ENCODE peak calls at places on chromosome 1, in nine cellular contexts. T is K562, L is GM12865, R is MCF 10A, M is neural crest cell, O is heart right ventricle, E is dorsolateral prefrontal cortex, G is RWPE1, U is GM06990. H is an unnamed sample.

GRCh38 chr1:6157528-6158174 is 22.5 kb downstream of the CHD5 start:
- DNase-seq in T (peak; percentile 69), L (no peak), R (peak; percentile 92), M (no peak), O (no peak), E (no peak), G (peak; percentile 99), U (no peak), H (no peak)

GRCh38 chr1:180382326-180383115 is 119.9 kb downstream of the ACBD6 start:
- DNase-seq in T (no peak), L (no peak), R (no peak), M (no peak), O (no peak), E (no peak), G (no peak), U (no peak), H (no peak)

GRCh38 chr1:203338335-203339036 is 12.4 kb downstream of the FMOD start:
- DNase-seq in T (peak; percentile 86), L (peak; percentile 81), R (peak; percentile 73), M (peak; percentile 49), O (peak; percentile 62), E (peak; percentile 68), G (peak; percentile 82), U (peak; percentile 40), H (peak; percentile 44)

GRCh38 chr1:56638248-56638647 is 6.9 kb upstream of the PRKAA2 start:
- DNase-seq in T (no peak), L (no peak), R (peak; percentile 51), M (no peak), O (no peak), E (no peak), G (no peak), U (no peak), H (no peak)

GRCh38 chr1:205948000-205948399 is 4.7 kb upstream of the SLC26A9 start:
- DNase-seq in T (no peak), L (no peak), R (no peak), M (no peak), O (no peak), E (no peak), G (no peak), U (no peak), H (no peak)

GRCh38 chr1:204275695-204276596 is 62.2 kb upstream of the GOLT1A start:
- DNase-seq in T (no peak), L (no peak), R (no peak), M (no peak), O (no peak), E (no peak), G (no peak), U (no peak), H (no peak)

GRCh38 chr1:189619682-189620332 is 857.9 kb downstream of the BRINP3 start:
- DNase-seq in T (no peak), L (no peak), R (peak; percentile 100), M (no peak), O (no peak), E (no peak), G (peak; percentile 90), U (no peak), H (no peak)

GRCh38 chr1:201085902-201086735 is 26.1 kb downstream of the CACNA1S start:
- DNase-seq in T (peak; percentile 81), L (peak; percentile 44), R (peak; percentile 82), M (peak; percentile 16), O (peak; percentile 17), E (peak; percentile 63), G (peak; percentile 83), U (no peak), H (no peak)

GRCh38 chr1:66247415-66248208 is 286.3 kb upstream of the SGIP1 start:
- DNase-seq in T (no peak), L (peak; percentile 78), R (no peak), M (no peak), O (no peak), E (no peak), G (no peak), U (peak; percentile 57), H (no peak)

GRCh38 chr1:230084408-230085177 is 17.6 kb downstream of the GALNT2 start:
- DNase-seq in T (no peak), L (peak; percentile 61), R (peak; percentile 100), M (no peak), O (peak; percentile 31), E (no peak), G (peak; percentile 97), U (no peak), H (no peak)

GRCh38 chr1:59498640-59499039 is 201.7 kb downstream of the FGGY start:
- DNase-seq in T (no peak), L (no peak), R (peak; percentile 35), M (no peak), O (peak; percentile 14), E (no peak), G (no peak), U (no peak), H (no peak)

GRCh38 chr1:78370779-78371482 is 119.8 kb upstream of the PTGFR start:
- DNase-seq in T (no peak), L (peak; percentile 47), R (peak; percentile 80), M (no peak), O (no peak), E (no peak), G (no peak), U (no peak), H (no peak)

GRCh38 chr1:23745515-23745914 is 2.2 kb downstream of the ELOA start:
- DNase-seq in T (peak; percentile 64), L (peak; percentile 69), R (peak; percentile 52), M (no peak), O (no peak), E (no peak), G (peak; percentile 55), U (no peak), H (no peak)
- TF ChIP-seq CTCF in T (peak; percentile 56), L (peak; percentile 51), R (peak; percentile 28), M (peak; percentile 54), O (no peak), E (no peak), G (peak; percentile 29), U (peak; percentile 47), H (no peak)

GRCh38 chr1:96596226-96596625 is 125.4 kb upstream of the PTBP2 start:
- DNase-seq in T (peak; percentile 21), L (peak; percentile 32), R (peak; percentile 58), M (peak; percentile 41), O (no peak), E (no peak), G (peak; percentile 30), U (no peak), H (no peak)
- TF ChIP-seq CTCF in T (peak; percentile 13), L (peak; percentile 56), R (peak; percentile 26), M (peak; percentile 63), O (no peak), E (no peak), G (peak; percentile 26), U (peak; percentile 63), H (no peak)

GRCh38 chr1:94555091-94555490 is 13.5 kb upstream of the F3 start:
- DNase-seq in T (no peak), L (no peak), R (no peak), M (no peak), O (no peak), E (no peak), G (no peak), U (no peak), H (no peak)

GRCh38 chr1:94559921-94560320 is 18.4 kb upstream of the F3 start:
- DNase-seq in T (no peak), L (no peak), R (no peak), M (no peak), O (no peak), E (no peak), G (no peak), U (no peak), H (no peak)

GRCh38 chr1:94554611-94555010 is 13.1 kb upstream of the F3 start:
- DNase-seq in T (no peak), L (no peak), R (no peak), M (no peak), O (no peak), E (no peak), G (no peak), U (no peak), H (no peak)

GRCh38 chr1:94562502-94563260 is 21.1 kb upstream of the F3 start:
- DNase-seq in T (no peak), L (no peak), R (no peak), M (peak; percentile 14), O (no peak), E (no peak), G (no peak), U (no peak), H (no peak)

DNA sequence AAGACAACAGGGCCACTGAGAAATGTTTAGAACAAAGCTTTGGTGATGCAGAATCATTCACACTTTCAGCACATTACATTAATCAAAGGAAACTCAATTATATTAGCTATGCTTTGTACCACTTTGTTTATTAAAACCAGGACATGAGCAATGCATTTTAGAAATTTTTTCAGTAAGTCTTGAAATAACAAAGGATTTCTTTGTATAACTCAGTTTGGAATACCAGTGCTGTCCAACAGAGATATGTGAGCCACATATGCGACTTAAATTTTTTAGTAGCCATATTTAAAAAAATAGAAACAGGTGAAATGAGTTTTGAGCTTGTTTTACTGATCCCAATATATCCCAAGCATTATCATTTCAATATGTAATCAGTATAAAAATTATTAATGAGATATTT is 18.8 kb upstream of the F3 start:
- DNase-seq in T (no peak), L (no peak), R (no peak), M (no peak), O (no peak), E (no peak), G (no peak), U (no peak), H (no peak)
- TF ChIP-seq CTCF in T (no peak), L (no peak), R (no peak), M (peak; percentile 27), O (no peak), E (no peak), G (no peak), U (no peak), H (no peak)

GRCh38 chr1:182978158-182978853 is 25.3 kb upstream of the SHCBP1L start:
- DNase-seq in T (no peak), L (no peak), R (no peak), M (no peak), O (no peak), E (no peak), G (no peak), U (no peak), H (no peak)

GRCh38 chr1:182972231-182972630 is 19.3 kb upstream of the SHCBP1L start:
- DNase-seq in T (no peak), L (no peak), R (no peak), M (no peak), O (no peak), E (no peak), G (no peak), U (no peak), H (no peak)

GRCh38 chr1:182972821-182973220 is 19.9 kb upstream of the SHCBP1L start:
- DNase-seq in T (no peak), L (no peak), R (no peak), M (no peak), O (no peak), E (no peak), G (no peak), U (no peak), H (no peak)

GRCh38 chr1:182977480-182977879 is 24.5 kb upstream of the SHCBP1L start:
- DNase-seq in T (no peak), L (no peak), R (no peak), M (no peak), O (no peak), E (no peak), G (no peak), U (no peak), H (no peak)

DNA sequence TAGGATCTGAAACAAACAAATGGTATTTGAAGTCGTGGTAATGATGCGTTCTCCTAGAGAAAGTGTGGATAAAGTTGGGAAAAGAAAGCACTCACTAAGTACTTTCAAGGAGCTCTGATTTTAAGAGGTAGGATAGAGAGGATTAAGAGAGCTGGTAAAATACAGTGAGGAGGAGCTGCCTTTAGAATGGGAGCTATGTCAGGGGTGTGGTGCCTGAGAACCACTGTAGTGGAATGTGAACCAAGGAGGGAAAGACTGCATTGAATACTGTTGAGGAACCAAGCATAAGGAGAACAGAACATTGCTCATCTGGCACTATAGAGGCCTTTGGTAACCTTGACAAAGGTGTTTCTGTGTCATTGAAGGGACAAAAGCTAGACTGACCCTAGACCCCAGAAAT is 21.8 kb upstream of the SHCBP1L start:
- DNase-seq in T (no peak), L (no peak), R (no peak), M (no peak), O (no peak), E (no peak), G (no peak), U (no peak), H (no peak)
- TF ChIP-seq CTCF in T (no peak), L (no peak), R (no peak), M (no peak), O (no peak), E (no peak), G (no peak), U (no peak), H (no peak)

H was measured in activated B cell treated with CpG ODN at 0.5 μM for 24 hours.